ENCODE peak calls at places on chromosomes 11 and 22, in nine cellular contexts. D is mesenteric fat pad; M is tibial nerve; Z is occipital lobe; C is activated CD4-positive, CD25-positive, alpha-beta regulatory T cell; E is activated CD4-positive, alpha-beta T cell treated with anti-CD3 and anti-CD28 coated beads for 4 hours; G is NCI-H1694 treated with DMSO at 0.1 percent for 48 hours; W is astrocyte of the cerebellum; N is nucleus accumbens. T is an unnamed sample.

GRCh38 chr22:45548991-45549736 is 46.5 kb downstream of the FBLN1 start:
- DNase-seq in D (no peak), M (no peak), Z (no peak), C (no peak), E (no peak), G (no peak), W (peak; percentile 91), N (no peak), T (peak; percentile 29)

GRCh38 chr11:18618341-18619025 is 15.7 kb downstream of the SPTY2D1 start:
- DNase-seq in D (no peak), M (no peak), Z (no peak), C (no peak), E (no peak), G (no peak), W (no peak), N (no peak), T (no peak)

GRCh38 chr11:12057299-12057980 is 49.0 kb upstream of the DKK3 start:
- DNase-seq in D (peak; percentile 39), M (no peak), Z (no peak), C (no peak), E (no peak), G (no peak), W (no peak), N (no peak), T (no peak)

GRCh38 chr11:66327171-66328035 is 8.8 kb downstream of the RIN1 start:
- DNase-seq in D (no peak), M (no peak), Z (no peak), C (no peak), E (no peak), G (no peak), W (no peak), N (no peak), T (no peak)

GRCh38 chr11:86755196-86755595 is 45.1 kb upstream of the PRSS23 start:
- DNase-seq in D (no peak), M (no peak), Z (no peak), C (no peak), E (no peak), G (no peak), W (no peak), N (no peak), T (no peak)

GRCh38 chr11:121482231-121483129 is 29.7 kb upstream of the SORL1-AS1 start:
- DNase-seq in D (no peak), M (no peak), Z (no peak), C (no peak), E (peak; percentile 60), G (no peak), W (no peak), N (no peak), T (no peak)

GRCh38 chr11:101224221-101224620 is 94.6 kb upstream of the PGR start:
- DNase-seq in D (no peak), M (no peak), Z (no peak), C (no peak), E (no peak), G (no peak), W (no peak), N (no peak), T (no peak)

GRCh38 chr22:41243361-41243760 is 2.6 kb upstream of the CHADL start:
- DNase-seq in D (no peak), M (no peak), Z (no peak), C (no peak), E (no peak), G (no peak), W (no peak), N (no peak), T (no peak)

GRCh38 chr11:125338886-125339811 is 156.9 kb downstream of the FEZ1 start:
- DNase-seq in D (peak; percentile 49), M (no peak), Z (no peak), C (no peak), E (no peak), G (no peak), W (peak; percentile 56), N (no peak), T (no peak)

GRCh38 chr22:49300951-49301397 is 526.7 kb downstream of the BRD1 start:
- DNase-seq in D (peak; percentile 67), M (no peak), Z (no peak), C (no peak), E (no peak), G (no peak), W (no peak), N (no peak), T (no peak)

GRCh38 chr11:116357769-116358544 is 414.8 kb downstream of the BUD13 start:
- DNase-seq in D (no peak), M (no peak), Z (no peak), C (no peak), E (no peak), G (no peak), W (no peak), N (no peak), T (peak; percentile 63)

GRCh38 chr22:48167238-48167637 is 1404.8 kb downstream of the TBC1D22A start:
- DNase-seq in D (no peak), M (no peak), Z (no peak), C (no peak), E (no peak), G (no peak), W (no peak), N (no peak), T (no peak)

GRCh38 chr22:38298312-38299000 is 18.8 kb downstream of the CSNK1E start:
- DNase-seq in D (no peak), M (no peak), Z (no peak), C (peak; percentile 15), E (peak; percentile 37), G (no peak), W (peak; percentile 98), N (no peak), T (peak; percentile 49)

GRCh38 chr11:69801513-69802335 is 17.5 kb downstream of the FGF3 start:
- DNase-seq in D (no peak), M (no peak), Z (no peak), C (no peak), E (peak; percentile 21), G (no peak), W (no peak), N (no peak), T (peak; percentile 32)

GRCh38 chr11:58498464-58498863 is 9.4 kb downstream of the OR5B21 start:
- DNase-seq in D (no peak), M (no peak), Z (no peak), C (no peak), E (no peak), G (no peak), W (no peak), N (no peak), T (no peak)

GRCh38 chr22:23221351-23221804 is 41.1 kb downstream of the BCR start:
- DNase-seq in D (no peak), M (no peak), Z (no peak), C (no peak), E (no peak), G (no peak), W (no peak), N (no peak), T (no peak)